ENCODE peak calls at places on chromosomes 12 and 14, in eight cellular contexts. J is stimulated activated CD4-positive, alpha-beta T cell treated with anti-CD3 and anti-CD28 coated beads, Interleukin-1b, Interleukin-23, amount 100 ng/mL, for 24 hours; Q is RCC 7860; N is HFFc6; F is stimulated activated CD8-positive, alpha-beta memory T cell treated with anti-CD3 and anti-CD28 coated beads, Interleukin-12 subunit alpha, Interleukin-12 subunit beta, amount 100 ng/mL, for 4 hours; T is COR-L47; G is posterior vena cava; P is mesothelial cell of epicardium. K is an unnamed sample.
A peak's percentile ranks its signal among the peaks of the same experiment; 100 is the strongest.

GRCh38 chr12:48973992-48974673 is 2.6 kb upstream of the WNT10B start:
- DNase-seq in G (peak; percentile 94), N (peak; percentile 33), Q (no peak), P (no peak), F (no peak), T (no peak), J (no peak), K (peak; percentile 71)

GRCh38 chr12:50120953-50121352 is 8.9 kb downstream of the COX14 start:
- DNase-seq in J (no peak), T (no peak), G (no peak), Q (no peak), N (no peak), F (no peak), P (no peak), K (peak; percentile 47)

GRCh38 chr14:70663707-70664179 is 22.0 kb downstream of the TTC9 start:
- DNase-seq in Q (no peak), J (no peak), F (no peak), G (no peak), P (no peak), N (peak; percentile 26), T (no peak), K (no peak)

GRCh38 chr12:123062682-123063426 is 82.4 kb downstream of the ARL6IP4 start:
- DNase-seq in Q (no peak), F (no peak), P (no peak), J (no peak), T (no peak), G (no peak), N (peak; percentile 84), K (no peak)

GRCh38 chr14:35669782-35670181 is 135.8 kb downstream of the INSM2 start:
- DNase-seq in T (no peak), N (peak; percentile 77), G (no peak), J (no peak), P (no peak), F (no peak), Q (no peak), K (no peak)

GRCh38 chr12:49362077-49362476 is 5.2 kb upstream of the SPATS2 start:
- DNase-seq in Q (no peak), J (no peak), G (no peak), N (no peak), F (no peak), P (no peak), T (no peak), K (no peak)

GRCh38 chr12:44774815-44775411 is 101.2 kb downstream of the NELL2 start:
- DNase-seq in J (peak; percentile 49), N (no peak), T (peak; percentile 3), G (peak; percentile 61), P (no peak), F (peak; percentile 12), Q (no peak), K (peak; percentile 85)

GRCh38 chr12:47867496-47867941 is 37.3 kb downstream of the VDR start:
- DNase-seq in N (peak; percentile 79), J (peak; percentile 19), G (peak; percentile 86), F (no peak), T (no peak), P (no peak), Q (peak; percentile 29), K (no peak)

GRCh38 chr12:6790496-6791150 is 1.3 kb downstream of the CD4 start:
- DNase-seq in J (no peak), N (no peak), G (no peak), F (no peak), Q (no peak), T (no peak), P (no peak), K (no peak)

GRCh38 chr12:124847675-124848074 is 16.0 kb downstream of the SCARB1 start:
- DNase-seq in T (no peak), Q (peak; percentile 13), J (no peak), F (no peak), P (no peak), N (no peak), G (no peak), K (no peak)

GRCh38 chr14:56102901-56103409 is 15.3 kb upstream of the PELI2 start:
- DNase-seq in Q (no peak), F (no peak), J (no peak), P (no peak), T (no peak), G (no peak), N (no peak), K (no peak)

GRCh38 chr14:91281346-91281745 is 36.8 kb upstream of the GPR68 start:
- DNase-seq in J (no peak), N (peak; percentile 68), G (peak; percentile 47), Q (peak; percentile 37), T (no peak), P (no peak), F (no peak), K (no peak)

GRCh38 chr14:49950275-49951250 is 57.7 kb downstream of the ARF6 start:
- DNase-seq in J (no peak), N (no peak), G (no peak), Q (peak; percentile 17), P (no peak), F (no peak), T (peak; percentile 61), K (no peak)

GRCh38 chr14:31939934-31940333 is 137.2 kb upstream of the ARHGAP5 start:
- DNase-seq in G (no peak), Q (no peak), T (no peak), F (no peak), N (no peak), P (no peak), J (no peak), K (no peak)

GRCh38 chr12:18683603-18684002 is 54.2 kb downstream of the PLCZ1 start:
- DNase-seq in N (peak; percentile 63), G (no peak), F (no peak), Q (peak; percentile 56), T (no peak), J (no peak), P (no peak), K (no peak)

GRCh38 chr14:55122441-55122986 is 6.5 kb upstream of the LGALS3 start:
- DNase-seq in T (peak; percentile 37), Q (no peak), N (no peak), G (no peak), J (no peak), P (peak; percentile 43), F (no peak), K (no peak)

GRCh38 chr14:64656986-64657385 is 47.2 kb upstream of the PLEKHG3 start:
- DNase-seq in F (no peak), Q (no peak), J (no peak), T (no peak), G (no peak), N (no peak), P (no peak), K (no peak)

GRCh38 chr12:122026706-122027328 is 5.1 kb downstream of the BCL7A start:
- DNase-seq in T (no peak), Q (no peak), F (no peak), J (no peak), P (no peak), G (no peak), N (no peak), K (no peak)

GRCh38 chr12:15939111-15939510 is 28.0 kb downstream of the DERA start:
- DNase-seq in G (no peak), N (no peak), Q (no peak), J (no peak), T (no peak), F (no peak), P (no peak), K (no peak)

K was measured in activated CD8-positive, alpha-beta memory T cell treated with anti-CD3 and anti-CD28 coated beads, Interleukin-2, amount 50 U/mL, for 48 hours.